ENCODE peak calls at places on chromosomes 16 and 17, in seven cellular contexts. T is endothelial cell of umbilical vein, X is A549, V is GM12878, I is K562, K is H1, D is HepG2. H is an unnamed sample.

GRCh38 chr17:74850914-74851313 is 8.8 kb downstream of the GRIN2C start:
- DNase-seq in D (no peak), T (no peak), K (no peak), X (no peak), I (no peak), V (no peak), H (no peak)

GRCh38 chr17:16486373-16487250 is 5.4 kb downstream of the LRRC75A start:
- DNase-seq in V (no peak), T (peak), D (no peak), I (no peak), K (peak), X (no peak), H (no peak)

GRCh38 chr16:54347961-54348360 is 61.4 kb upstream of the IRX3 start:
- DNase-seq in D (no peak), T (no peak), V (no peak), X (no peak), I (no peak), K (no peak), H (no peak)

GRCh38 chr16:79651363-79651762 is 50.8 kb upstream of the MAF start:
- DNase-seq in I (no peak), T (no peak), V (no peak), X (peak), K (no peak), D (no peak), H (no peak)

GRCh38 chr16:58128181-58128631 is 975 bp downstream of the CFAP20 start:
- DNase-seq in K (no peak), T (no peak), I (no peak), D (peak), V (no peak), X (no peak), H (no peak)

GRCh38 chr16:19282101-19282500 is 3.4 kb upstream of the CLEC19A start:
- DNase-seq in K (no peak), X (no peak), D (peak), I (no peak), T (no peak), V (no peak), H (no peak)

GRCh38 chr17:79840204-79840988 is 1.2 kb upstream of the CBX4 start:
- DNase-seq in I (no peak), X (no peak), T (peak), V (no peak), K (peak), D (no peak), H (no peak)

GRCh38 chr16:54374136-54374535 is 87.5 kb upstream of the IRX3 start:
- DNase-seq in V (no peak), I (no peak), T (no peak), D (no peak), K (no peak), X (no peak), H (no peak)

GRCh38 chr17:44385287-44386181 is 3.9 kb downstream of the ITGA2B start:
- DNase-seq in I (peak), K (peak), V (no peak), X (peak), D (peak), T (peak), H (peak)

GRCh38 chr16:68041783-68042182 is 18.7 kb downstream of the DUS2 start:
- DNase-seq in V (no peak), D (no peak), I (no peak), X (no peak), K (no peak), T (no peak), H (no peak)

GRCh38 chr17:49440581-49440980 is 25.9 kb upstream of the PHB1 start:
- DNase-seq in T (no peak), K (no peak), I (no peak), V (no peak), X (no peak), D (no peak), H (no peak)

GRCh38 chr17:33366998-33367397 is 73.9 kb upstream of the ASIC2 start:
- DNase-seq in K (no peak), T (no peak), D (no peak), I (no peak), X (no peak), V (no peak), H (no peak)

GRCh38 chr16:74774223-74775139 is at the start of gene FA2H:
- DNase-seq in V (no peak), T (peak), D (peak), K (peak), X (peak), I (peak), H (peak)

GRCh38 chr17:39123627-39124026 is 27.8 kb downstream of the PLXDC1 start:
- DNase-seq in V (no peak), X (no peak), K (no peak), T (no peak), I (no peak), D (no peak), H (no peak)

GRCh38 chr17:16926061-16926511 is 45.8 kb downstream of the TNFRSF13B start:
- DNase-seq in V (no peak), I (no peak), K (no peak), T (no peak), D (no peak), X (no peak), H (no peak)

GRCh38 chr16:30371248-30371816 is 1.0 kb upstream of the TBC1D10B start:
- DNase-seq in V (no peak), X (no peak), I (no peak), K (no peak), D (no peak), T (no peak), H (no peak)
- H3K27ac ChIP-seq in V (peak), X (peak), I (peak), K (no peak), D (peak), T (peak), H (peak)

DNA sequence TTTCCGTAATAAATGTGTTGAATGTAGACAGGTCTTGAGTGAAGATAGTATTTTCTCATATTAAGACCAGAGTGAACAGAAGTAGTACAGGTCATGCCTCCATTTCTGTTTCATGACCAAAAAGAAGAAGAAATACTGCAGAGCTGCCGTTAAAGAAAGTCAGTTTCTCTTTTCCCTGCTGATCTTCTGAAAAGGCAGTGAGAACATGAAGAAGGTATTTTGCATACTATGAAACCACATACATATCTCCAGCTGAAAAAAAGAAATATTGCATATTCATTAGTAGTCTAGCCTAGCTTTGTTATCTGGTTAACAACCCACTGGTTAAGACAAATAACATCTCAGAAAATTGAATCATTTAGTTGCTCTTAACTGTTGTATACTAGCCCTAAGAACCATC is 138.4 kb downstream of the PHKB start:
- DNase-seq in D (no peak), X (no peak), I (no peak), K (no peak), V (peak), T (no peak), H (no peak)
- TF ChIP-seq MAX in D (no peak), X (no peak), I (no peak), K (no peak), V (no peak), T (no peak), H (no peak)

GRCh38 chr16:17301593-17302135 is 169.1 kb downstream of the XYLT1 start:
- DNase-seq in T (no peak), V (peak), D (no peak), X (no peak), K (no peak), I (no peak), H (no peak)

GRCh38 chr16:17301184-17301583 is 169.6 kb downstream of the XYLT1 start:
- DNase-seq in K (no peak), T (no peak), V (no peak), I (no peak), D (no peak), X (no peak), H (no peak)

GRCh38 chr16:17303101-17303500 is 167.7 kb downstream of the XYLT1 start:
- DNase-seq in V (no peak), D (no peak), X (no peak), K (no peak), I (no peak), T (no peak), H (no peak)

GRCh38 chr16:17302620-17303019 is 168.1 kb downstream of the XYLT1 start:
- DNase-seq in X (no peak), D (no peak), V (no peak), I (no peak), T (no peak), K (no peak), H (no peak)

DNA sequence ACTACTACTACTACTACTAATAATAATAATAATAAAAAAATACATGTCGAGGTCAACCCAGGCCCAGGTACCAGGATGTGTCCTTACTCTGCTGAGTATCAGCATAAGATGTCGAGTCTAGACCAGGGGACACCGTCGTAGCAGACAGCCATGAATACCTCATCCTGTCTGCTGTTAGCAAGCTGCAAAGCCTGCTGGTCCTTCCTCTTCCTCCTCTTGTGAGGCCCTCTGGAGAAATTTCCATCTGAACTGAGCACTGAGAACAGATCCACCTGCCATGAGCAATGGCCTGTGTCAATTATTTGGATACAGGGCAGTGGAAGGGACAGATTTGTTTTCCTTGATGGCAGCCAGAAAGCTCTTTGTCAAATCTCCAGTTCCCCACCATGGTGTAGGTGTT is 168.5 kb downstream of the XYLT1 start:
- DNase-seq in K (no peak), I (no peak), V (no peak), D (no peak), X (no peak), T (no peak), H (no peak)
- H3K4me2 ChIP-seq in K (no peak), I (no peak), V (peak), D (no peak), X (no peak), T (no peak), H (no peak)

GRCh38 chr16:66263168-66263972 is 103.1 kb upstream of the CDH5 start:
- DNase-seq in I (no peak), K (no peak), X (no peak), T (no peak), D (no peak), V (no peak), H (no peak)

GRCh38 chr16:66265106-66265415 is 101.4 kb upstream of the CDH5 start:
- DNase-seq in X (no peak), I (no peak), V (no peak), K (no peak), T (no peak), D (no peak), H (no peak)

GRCh38 chr16:66263973-66264310 is 102.5 kb upstream of the CDH5 start:
- DNase-seq in X (no peak), V (no peak), I (no peak), K (no peak), T (no peak), D (no peak), H (no peak)

GRCh38 chr16:66265556-66266133 is 100.8 kb upstream of the CDH5 start:
- DNase-seq in T (no peak), D (no peak), K (no peak), I (no peak), V (no peak), X (no peak), H (no peak)

DNA sequence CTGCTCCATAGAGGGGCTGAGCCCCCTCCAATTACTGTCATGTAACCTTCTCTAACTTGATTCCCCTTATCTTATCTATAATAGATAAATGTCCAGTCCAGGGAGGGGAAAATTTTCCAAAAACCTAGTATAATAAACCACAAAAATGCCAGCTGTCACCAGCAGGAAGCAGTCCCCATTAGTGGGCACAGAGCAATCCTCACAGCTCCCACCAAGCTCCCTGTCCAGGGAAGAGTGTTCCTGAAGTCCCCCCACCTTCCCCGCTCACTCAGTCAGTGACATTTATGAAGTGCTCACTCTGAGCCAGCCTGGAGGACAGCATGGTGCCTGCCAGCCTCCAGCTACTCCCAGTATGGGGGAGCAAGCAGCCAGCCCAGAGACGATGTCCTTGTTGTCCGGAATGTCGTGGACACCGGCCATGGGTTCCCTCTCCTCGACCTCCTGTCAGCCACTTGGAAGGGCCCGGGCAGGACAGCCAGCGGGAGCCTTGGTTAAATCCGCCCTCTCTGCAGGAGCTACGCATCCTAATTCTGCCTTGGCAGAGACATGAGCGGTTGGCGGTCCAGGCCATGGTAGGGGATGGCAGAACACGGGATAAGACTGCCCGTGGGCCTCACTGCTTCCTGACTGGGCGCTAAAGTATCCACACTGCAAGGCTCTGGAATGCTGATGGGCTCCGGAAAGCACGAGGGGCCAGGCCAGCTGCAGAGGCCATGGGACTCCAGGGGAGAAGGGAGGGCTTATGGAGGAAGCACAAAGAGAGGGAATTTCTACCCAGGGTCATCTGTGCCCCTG is 102.0 kb upstream of the CDH5 start:
- DNase-seq in I (no peak), K (no peak), T (no peak), D (no peak), X (no peak), V (no peak), H (no peak)
- H3K27ac ChIP-seq in I (no peak), K (no peak), T (no peak), D (no peak), X (no peak), V (no peak), H (no peak)

DNA sequence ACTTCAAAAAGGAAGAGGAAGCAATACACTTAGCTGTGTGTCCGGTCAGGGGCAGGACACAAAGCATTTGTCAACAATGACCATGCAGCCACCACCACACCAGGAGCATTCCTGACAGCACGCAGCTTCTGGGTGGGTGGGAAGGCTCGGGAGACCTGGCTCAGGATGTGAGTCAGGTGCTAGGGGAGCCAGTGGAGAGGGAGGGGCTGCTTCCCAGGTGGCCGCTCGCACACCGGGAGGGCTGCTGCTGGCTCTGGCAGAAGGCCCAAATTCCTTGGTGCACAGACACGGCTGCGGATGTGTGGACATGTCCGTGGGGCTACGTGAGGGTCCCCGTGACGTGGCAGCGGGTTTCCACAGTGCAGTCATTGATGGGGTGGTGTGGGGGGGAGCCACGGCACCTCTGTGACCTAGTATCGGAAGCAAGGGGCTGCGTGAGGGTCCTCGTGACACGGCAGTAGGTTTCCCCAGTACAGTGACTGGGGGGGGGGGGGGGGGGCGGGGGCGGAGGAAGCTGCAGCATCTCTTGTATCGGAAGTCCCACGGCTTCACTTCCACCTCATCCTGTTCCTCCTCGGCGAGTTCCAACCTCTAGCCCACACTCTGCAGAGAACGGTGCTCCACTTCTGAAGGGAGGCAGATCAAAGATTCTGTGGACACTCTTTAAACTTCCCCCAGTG is 112.8 kb downstream of the ZNF778 start:
- DNase-seq in D (peak), V (no peak), X (peak), I (peak), T (peak), K (no peak), H (peak)
- TF ChIP-seq MAX in D (peak), V (no peak), X (peak), I (no peak), T (peak), K (no peak), H (no peak)

H was measured in HCT116.